ENCODE peak calls at places on chromosomes 13 and 19, in eight cellular contexts. Q is hepatocyte, V is cardiac muscle cell, J is dorsolateral prefrontal cortex, K is fibroblast of pulmonary artery, I is lower lobe of right lung, B is stomach, F is fibroblast of lung. X is an unnamed sample.

GRCh38 chr13:29496241-29496712 is 99.2 kb downstream of the SLC7A1 start:
- DNase-seq in Q (no peak), V (no peak), J (no peak), K (peak), I (no peak), B (peak), F (no peak), X (peak)

GRCh38 chr19:57191141-57192063 is at the start of gene ZNF264:
- DNase-seq in Q (peak), V (peak), J (peak), K (peak), I (peak), B (peak), F (peak), X (peak)

GRCh38 chr13:101398920-101399319 is 17.4 kb downstream of the NALCN start:
- DNase-seq in Q (no peak), V (no peak), J (no peak), K (peak), I (no peak), B (no peak), F (peak), X (peak)

GRCh38 chr19:32397736-32398135 is 7.8 kb upstream of the DPY19L3 start:
- DNase-seq in Q (peak), V (no peak), J (no peak), K (peak), I (no peak), B (no peak), F (peak), X (peak)

GRCh38 chr19:51549533-51550324 is 18.3 kb upstream of the SIGLEC6 start:
- DNase-seq in Q (no peak), V (no peak), J (no peak), K (no peak), I (no peak), B (no peak), F (no peak), X (no peak)

GRCh38 chr13:48892311-48892710 is 83.4 kb upstream of the FNDC3A start:
- DNase-seq in Q (peak), V (no peak), J (no peak), K (peak), I (no peak), B (no peak), F (peak), X (peak)

GRCh38 chr13:23673867-23674605 is 103.8 kb downstream of the TNFRSF19 start:
- DNase-seq in Q (no peak), V (no peak), J (no peak), K (no peak), I (no peak), B (no peak), F (peak), X (peak)

GRCh38 chr19:2618611-2619010 is 83.9 kb downstream of the GNG7 start:
- DNase-seq in Q (no peak), V (no peak), J (no peak), K (peak), I (peak), B (peak), F (peak), X (peak)

GRCh38 chr19:5440299-5440698 is 14.9 kb upstream of the ZNRF4 start:
- DNase-seq in Q (no peak), V (no peak), J (no peak), K (no peak), I (no peak), B (no peak), F (no peak), X (no peak)

GRCh38 chr13:27797228-27797624 is 4.9 kb downstream of the GSX1 start:
- DNase-seq in Q (peak), V (peak), J (no peak), K (peak), I (no peak), B (no peak), F (peak), X (peak)

GRCh38 chr13:94073006-94073744 is 406.3 kb downstream of the DCT start:
- DNase-seq in Q (no peak), V (peak), J (no peak), K (peak), I (no peak), B (no peak), F (peak), X (no peak)

GRCh38 chr19:10586396-10586795 is 716 bp downstream of the AP1M2 start:
- DNase-seq in Q (no peak), V (no peak), J (no peak), K (no peak), I (no peak), B (no peak), F (no peak), X (no peak)

GRCh38 chr19:19461306-19461670 is 54.1 kb downstream of the TSSK6 start:
- DNase-seq in Q (no peak), V (no peak), J (no peak), K (no peak), I (peak), B (no peak), F (no peak), X (no peak)

GRCh38 chr19:55497777-55498176 is 9.5 kb downstream of the SSC5D start:
- DNase-seq in Q (no peak), V (no peak), J (no peak), K (no peak), I (peak), B (no peak), F (no peak), X (no peak)

GRCh38 chr19:2302319-2303208 is 5.4 kb downstream of the LINGO3 start:
- DNase-seq in Q (peak), V (peak), J (no peak), K (peak), I (no peak), B (peak), F (peak), X (no peak)

GRCh38 chr13:48319458-48320395 is 16.2 kb downstream of the RB1 start:
- DNase-seq in Q (no peak), V (no peak), J (no peak), K (no peak), I (no peak), B (no peak), F (no peak), X (no peak)

GRCh38 chr13:95805921-95806320 is 129.0 kb downstream of the DNAJC3 start:
- DNase-seq in Q (no peak), V (no peak), J (no peak), K (no peak), I (no peak), B (no peak), F (no peak), X (no peak)

GRCh38 chr13:73937420-73937819 is 196.8 kb downstream of the KLF12 start:
- DNase-seq in Q (no peak), V (no peak), J (no peak), K (no peak), I (no peak), B (no peak), F (no peak), X (no peak)

GRCh38 chr19:32611161-32611560 is 30.2 kb downstream of the PDCD5 start:
- DNase-seq in Q (no peak), V (no peak), J (no peak), K (no peak), I (no peak), B (no peak), F (no peak), X (no peak)

GRCh38 chr19:3969435-3970312 is 1.2 kb downstream of the DAPK3 start:
- DNase-seq in Q (peak), V (peak), J (no peak), K (peak), I (no peak), B (peak), F (peak), X (peak)

GRCh38 chr19:29745253-29745652 is 30.2 kb upstream of the C19orf12 start:
- DNase-seq in Q (no peak), V (peak), J (no peak), K (no peak), I (no peak), B (no peak), F (no peak), X (no peak)

GRCh38 chr13:35512271-35512920 is 35.9 kb upstream of the MAB21L1 start:
- DNase-seq in Q (peak), V (no peak), J (no peak), K (peak), I (no peak), B (no peak), F (peak), X (peak)

GRCh38 chr19:10797078-10797477 is 38.9 kb downstream of the TMED1 start:
- DNase-seq in Q (no peak), V (no peak), J (no peak), K (no peak), I (no peak), B (no peak), F (no peak), X (no peak)

GRCh38 chr19:55697698-55698097 is 22.7 kb downstream of the EPN1 start:
- DNase-seq in Q (no peak), V (no peak), J (no peak), K (no peak), I (peak), B (no peak), F (no peak), X (no peak)

GRCh38 chr13:43878897-43879322 is 630 bp downstream of the CCDC122 start:
- DNase-seq in Q (peak), V (peak), J (peak), K (peak), I (peak), B (peak), F (peak), X (peak)

GRCh38 chr19:48490980-48491792 is 20.4 kb downstream of the LMTK3 start:
- DNase-seq in Q (peak), V (peak), J (no peak), K (no peak), I (no peak), B (peak), F (no peak), X (peak)

GRCh38 chr19:46724468-46724867 is 7.6 kb upstream of the PRKD2 start:
- DNase-seq in Q (no peak), V (no peak), J (no peak), K (no peak), I (no peak), B (no peak), F (no peak), X (no peak)

GRCh38 chr19:36136975-36137686 is 2.7 kb upstream of the CAPNS1 start:
- DNase-seq in Q (no peak), V (no peak), J (no peak), K (peak), I (peak), B (peak), F (peak), X (peak)

GRCh38 chr13:79423801-79424642 is 18.0 kb upstream of the RBM26 start:
- DNase-seq in Q (peak), V (peak), J (no peak), K (peak), I (no peak), B (no peak), F (peak), X (peak)

GRCh38 chr19:45251452-45252354 is 632 bp downstream of the MARK4 start:
- DNase-seq in Q (peak), V (peak), J (no peak), K (no peak), I (peak), B (no peak), F (peak), X (peak)

GRCh38 chr13:110869231-110869804 is 45.6 kb downstream of the ANKRD10 start:
- DNase-seq in Q (no peak), V (no peak), J (no peak), K (no peak), I (no peak), B (no peak), F (no peak), X (no peak)

GRCh38 chr19:31164666-31165265 is 184.5 kb downstream of the TSHZ3 start:
- DNase-seq in Q (no peak), V (peak), J (no peak), K (no peak), I (no peak), B (no peak), F (no peak), X (no peak)

GRCh38 chr13:33110713-33111413 is 94.6 kb downstream of the KL start:
- DNase-seq in Q (no peak), V (no peak), J (no peak), K (no peak), I (peak), B (no peak), F (peak), X (no peak)

GRCh38 chr13:33108620-33109019 is 92.4 kb downstream of the KL start:
- DNase-seq in Q (no peak), V (no peak), J (no peak), K (peak), I (no peak), B (no peak), F (peak), X (no peak)

GRCh38 chr13:33110386-33110712 is 94.1 kb downstream of the KL start:
- DNase-seq in Q (no peak), V (no peak), J (no peak), K (no peak), I (no peak), B (no peak), F (no peak), X (no peak)

GRCh38 chr13:33109319-33109718 is 93.1 kb downstream of the KL start:
- DNase-seq in Q (no peak), V (no peak), J (no peak), K (no peak), I (no peak), B (no peak), F (peak), X (no peak)

GRCh38 chr13:33109801-33110200 is 93.6 kb downstream of the KL start:
- DNase-seq in Q (no peak), V (no peak), J (no peak), K (no peak), I (no peak), B (no peak), F (no peak), X (no peak)
- TF ChIP-seq CTCF in Q (peak), V (peak), J (no peak), K (peak), I (no peak), B (no peak), F (peak), X (peak)

GRCh38 chr19:16895467-16896097 is 6.8 kb downstream of the F2RL3 start:
- DNase-seq in Q (no peak), V (peak), J (no peak), K (peak), I (no peak), B (no peak), F (peak), X (no peak)
- H3K4me3 ChIP-seq in Q (no peak), V (peak), J (peak), K (peak), I (peak), B (peak), F (no peak), X (no peak)

GRCh38 chr13:38518328-38518727 is 168.5 kb upstream of the FREM2 start:
- DNase-seq in Q (no peak), V (no peak), J (no peak), K (no peak), I (no peak), B (no peak), F (no peak), X (peak)
- TF ChIP-seq CTCF in Q (no peak), V (no peak), J (no peak), K (no peak), I (no peak), B (no peak), F (no peak), X (no peak)

DNA sequence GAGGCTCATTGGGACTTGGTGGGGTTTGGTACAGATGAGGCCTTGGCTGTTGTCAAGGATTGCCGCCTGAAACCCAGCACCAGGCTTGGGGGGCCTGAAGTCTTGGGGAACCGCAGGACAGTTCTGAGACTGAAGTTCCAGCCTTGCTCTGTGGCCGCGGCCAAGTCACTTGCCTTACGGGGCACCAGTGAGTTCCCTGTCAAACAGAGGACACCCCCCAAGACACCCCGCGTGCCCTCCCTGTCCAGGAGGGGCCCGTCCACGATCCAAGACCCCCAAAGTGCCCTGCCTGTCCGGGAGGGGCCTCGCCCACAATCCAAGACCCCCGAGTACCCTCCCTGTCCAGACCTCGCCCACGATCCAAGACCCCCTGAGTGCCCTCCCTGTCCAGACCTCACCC is 2.5 kb downstream of the CDC34 start:
- DNase-seq in Q (no peak), V (no peak), J (no peak), K (no peak), I (no peak), B (no peak), F (no peak), X (no peak)
- H3K4me3 ChIP-seq in Q (no peak), V (no peak), J (peak), K (peak), I (peak), B (no peak), F (no peak), X (no peak)

GRCh38 chr13:21022694-21023325 is 38.6 kb downstream of the LATS2 start:
- DNase-seq in Q (no peak), V (no peak), J (no peak), K (no peak), I (no peak), B (no peak), F (no peak), X (no peak)
- TF ChIP-seq CTCF in Q (no peak), V (no peak), J (no peak), K (no peak), I (no peak), B (no peak), F (no peak), X (no peak)

DNA sequence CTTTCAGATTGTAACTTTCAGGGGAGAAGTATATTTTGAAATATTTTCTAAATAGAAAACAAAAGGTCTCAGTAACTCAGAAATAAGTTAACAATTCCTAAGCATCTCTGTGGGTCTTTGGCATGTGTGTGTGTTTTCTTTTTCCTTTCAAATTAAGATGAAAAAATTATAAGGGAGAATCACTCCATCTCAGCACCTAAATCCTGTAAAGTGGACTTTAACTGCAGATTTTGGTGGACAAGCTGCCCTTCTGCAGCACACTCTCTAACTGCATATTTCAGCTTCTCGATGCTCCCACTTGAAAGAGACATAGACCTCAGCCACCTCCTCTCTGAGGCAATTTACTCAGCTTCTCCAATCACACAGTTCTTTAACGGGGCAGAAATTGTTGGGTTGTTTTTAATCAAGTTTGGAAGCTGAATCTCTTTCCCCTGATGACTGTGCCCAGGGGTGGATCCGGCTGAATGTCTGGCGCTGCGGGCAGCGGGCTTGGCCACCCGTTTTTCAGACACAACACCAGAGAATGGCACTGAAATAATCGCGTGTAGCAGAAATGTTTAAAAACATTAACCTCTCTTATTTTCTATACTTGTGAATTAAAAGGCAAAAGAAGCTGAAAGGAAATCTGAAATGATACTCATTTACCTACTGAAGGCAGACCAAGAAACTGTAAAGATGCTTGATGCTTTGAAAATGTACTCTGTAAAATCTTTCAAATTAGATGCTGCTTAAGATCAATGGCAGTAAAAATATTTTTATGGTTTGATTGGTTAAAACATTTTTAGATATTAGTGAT is 12.3 kb downstream of the ZIC2 start:
- DNase-seq in Q (no peak), V (no peak), J (no peak), K (no peak), I (no peak), B (no peak), F (no peak), X (no peak)
- H3K4me3 ChIP-seq in Q (no peak), V (no peak), J (no peak), K (no peak), I (no peak), B (no peak), F (no peak), X (no peak)

GRCh38 chr13:84651288-84651687 is 769.0 kb upstream of the SLITRK1 start:
- DNase-seq in Q (peak), V (no peak), J (no peak), K (peak), I (no peak), B (no peak), F (peak), X (peak)

GRCh38 chr13:84653915-84654534 is 771.8 kb upstream of the SLITRK1 start:
- DNase-seq in Q (no peak), V (no peak), J (no peak), K (no peak), I (peak), B (no peak), F (no peak), X (no peak)

GRCh38 chr13:84645196-84646071 is 763.2 kb upstream of the SLITRK1 start:
- DNase-seq in Q (no peak), V (no peak), J (no peak), K (peak), I (no peak), B (no peak), F (no peak), X (peak)

GRCh38 chr13:84649853-84650252 is 767.6 kb upstream of the SLITRK1 start:
- DNase-seq in Q (no peak), V (no peak), J (no peak), K (peak), I (no peak), B (no peak), F (no peak), X (peak)

GRCh38 chr13:84648069-84648640 is 765.9 kb upstream of the SLITRK1 start:
- DNase-seq in Q (no peak), V (no peak), J (no peak), K (peak), I (no peak), B (no peak), F (peak), X (no peak)
- TF ChIP-seq CTCF in Q (peak), V (peak), J (peak), K (peak), I (no peak), B (no peak), F (no peak), X (no peak)

X was measured in epithelial cell of esophagus.